ENCODE peak calls at places on chromosome 21, in nine cellular contexts. P is GM03348; Z is astrocyte; Q is GM10248; X is cardiac muscle cell; O is activated gamma-delta T cell treated with Interleukin-2 at 50 U/mL for 16 hours; J is stimulated activated CD4-positive, alpha-beta T cell treated with anti-CD3 and anti-CD28 coated beads, Interleukin-1b, Interleukin-23, amount 100 ng/mL, for 4 hours; H is HEK293T; M is B cell. W is an unnamed sample.

GRCh38 chr21:46069719-46070279 is 28.1 kb upstream of the COL6A2 start:
- DNase-seq in P (no peak), Z (no peak), Q (no peak), X (no peak), O (peak), J (no peak), H (no peak), M (no peak), W (no peak)

GRCh38 chr21:36892201-36892600 is 74.3 kb downstream of the HLCS start:
- DNase-seq in P (no peak), Z (no peak), Q (no peak), X (no peak), O (no peak), J (no peak), H (no peak), M (no peak), W (peak)

GRCh38 chr21:39020751-39021474 is 162.3 kb downstream of the PSMG1 start:
- DNase-seq in P (peak), Z (peak), Q (no peak), X (peak), O (no peak), J (no peak), H (no peak), M (no peak), W (no peak)

GRCh38 chr21:42692688-42693087 is 39.3 kb downstream of the PDE9A start:
- DNase-seq in P (no peak), Z (no peak), Q (no peak), X (no peak), O (no peak), J (no peak), H (no peak), M (no peak), W (no peak)

GRCh38 chr21:43930074-43930847 is 65.2 kb downstream of the AGPAT3 start:
- DNase-seq in P (no peak), Z (no peak), Q (no peak), X (no peak), O (no peak), J (no peak), H (no peak), M (no peak), W (no peak)

GRCh38 chr21:17577701-17578100 is 35.0 kb downstream of the BTG3 start:
- DNase-seq in P (no peak), Z (no peak), Q (no peak), X (no peak), O (no peak), J (no peak), H (no peak), M (no peak), W (no peak)

GRCh38 chr21:45939521-45940045 is 42.0 kb upstream of the COL6A1 start:
- DNase-seq in P (no peak), Z (no peak), Q (no peak), X (no peak), O (no peak), J (no peak), H (no peak), M (no peak), W (no peak)

GRCh38 chr21:35394049-35394448 is 344.9 kb upstream of the RUNX1 start:
- DNase-seq in P (no peak), Z (no peak), Q (no peak), X (no peak), O (no peak), J (no peak), H (no peak), M (no peak), W (no peak)

GRCh38 chr21:45591619-45592207 is 49.5 kb upstream of the SLC19A1 start:
- DNase-seq in P (no peak), Z (no peak), Q (no peak), X (no peak), O (no peak), J (no peak), H (no peak), M (no peak), W (no peak)

GRCh38 chr21:42685036-42685435 is 31.6 kb downstream of the PDE9A start:
- DNase-seq in P (no peak), Z (no peak), Q (no peak), X (no peak), O (no peak), J (no peak), H (no peak), M (no peak), W (no peak)

GRCh38 chr21:45544449-45545235 is 2.4 kb upstream of the SLC19A1 start:
- DNase-seq in P (no peak), Z (no peak), Q (peak), X (no peak), O (no peak), J (no peak), H (no peak), M (peak), W (no peak)

GRCh38 chr21:38850277-38850951 is 44.7 kb downstream of the ETS2 start:
- DNase-seq in P (no peak), Z (no peak), Q (no peak), X (no peak), O (no peak), J (no peak), H (no peak), M (no peak), W (no peak)

GRCh38 chr21:42125571-42126544 is 54.7 kb downstream of the UMODL1 start:
- DNase-seq in P (peak), Z (peak), Q (no peak), X (peak), O (no peak), J (no peak), H (peak), M (no peak), W (no peak)

GRCh38 chr21:36646011-36646410 is 52.9 kb upstream of the SIM2 start:
- DNase-seq in P (no peak), Z (no peak), Q (no peak), X (no peak), O (no peak), J (no peak), H (no peak), M (no peak), W (no peak)

W was measured in BE2C.